ENCODE peak calls at places on chromosomes 7 and 10, in five cellular contexts. R is left ventricle myocardium inferior, X is heart left ventricle, L is HT-29, Z is GM12892. N is an unnamed sample.

GRCh38 chr7:79787101-79787500 is 333.6 kb upstream of the MAGI2 start:
- DNase-seq in L (no peak), R (no peak), X (no peak), Z (no peak), N (no peak)

GRCh38 chr10:117442521-117442920 is 67.3 kb upstream of the PDZD8 start:
- DNase-seq in Z (no peak), X (no peak), L (no peak), R (no peak), N (no peak)

GRCh38 chr7:81499262-81500116 is 270.4 kb downstream of the HGF start:
- DNase-seq in R (no peak), Z (no peak), L (peak; percentile 88), X (no peak), N (peak; percentile 71)

GRCh38 chr10:5566606-5567005 is 41.8 kb downstream of the CALML3 start:
- DNase-seq in R (no peak), X (no peak), L (peak; percentile 23), Z (no peak), N (no peak)

GRCh38 chr7:73809454-73810090 is 21.2 kb upstream of the CLDN4 start:
- DNase-seq in X (no peak), L (peak; percentile 68), Z (no peak), R (no peak), N (no peak)

GRCh38 chr10:92074126-92074887 is 150.7 kb downstream of the BTAF1 start:
- DNase-seq in X (no peak), R (no peak), L (peak; percentile 63), Z (no peak), N (no peak)

GRCh38 chr7:102841290-102841689 is 71.5 kb upstream of the LRRC17 start:
- DNase-seq in Z (no peak), L (no peak), X (no peak), R (no peak), N (no peak)

GRCh38 chr7:12119638-12120303 is 91.3 kb upstream of the TMEM106B start:
- DNase-seq in L (no peak), Z (no peak), X (no peak), R (no peak), N (peak; percentile 5)

GRCh38 chr10:1706711-1707110 is 30.6 kb downstream of the ADARB2 start:
- DNase-seq in R (no peak), L (no peak), X (no peak), Z (no peak), N (no peak)

GRCh38 chr7:122887198-122887597 is 938 bp upstream of the CADPS2 start:
- DNase-seq in X (peak; percentile 73), R (peak; percentile 68), Z (no peak), L (peak; percentile 64), N (peak; percentile 91)

GRCh38 chr10:66550351-66550750 is 375.5 kb upstream of the LRRTM3 start:
- DNase-seq in X (no peak), R (no peak), L (no peak), Z (no peak), N (peak; percentile 86)

GRCh38 chr7:110317699-110318265 is 773.1 kb upstream of the LRRN3 start:
- DNase-seq in R (no peak), Z (no peak), X (no peak), L (peak; percentile 81), N (no peak)

GRCh38 chr7:22730921-22731654 is 4.1 kb downstream of the IL6 start:
- DNase-seq in X (no peak), L (no peak), R (no peak), Z (no peak), N (no peak)

GRCh38 chr10:29841724-29842649 is 207.2 kb upstream of the SVIL start:
- DNase-seq in X (peak; percentile 89), R (peak; percentile 70), Z (no peak), L (peak; percentile 96), N (no peak)

GRCh38 chr10:119489572-119490326 is 52.8 kb downstream of the RGS10 start:
- DNase-seq in Z (peak; percentile 71), R (peak; percentile 36), L (peak; percentile 40), X (no peak), N (peak; percentile 13)

GRCh38 chr7:100540073-100540723 is 1.2 kb downstream of the AGFG2 start:
- DNase-seq in L (peak; percentile 72), Z (no peak), X (no peak), R (no peak), N (no peak)

GRCh38 chr10:69413221-69413865 is 3.4 kb downstream of the TACR2 start:
- DNase-seq in L (peak; percentile 54), X (peak; percentile 72), R (peak; percentile 72), Z (no peak), N (peak; percentile 99)

GRCh38 chr10:132735923-132736391 is 50.0 kb downstream of the NKX6-2 start:
- DNase-seq in R (no peak), L (no peak), Z (no peak), X (no peak), N (no peak)

N was measured in G401.